ENCODE peak calls at places on chromosomes 6 and 20, in seven cellular contexts. K, U, X, O, A, C and P are unnamed samples. For H3K27me3 and H3K4me1, the result is how much of the 10 kb centered on the place peaks cover.

GRCh38 chr6:13398081-13398406 is 69.7 kb upstream of the TBC1D7 start:
- DNase-seq in K (no peak), U (no peak), X (no peak), O (no peak), A (no peak), C (peak), P (no peak)

GRCh38 chr6:52499026-52499425 is 77.8 kb downstream of the TRAM2 start:
- DNase-seq in K (peak), U (no peak), X (no peak), O (no peak), A (no peak), C (no peak), P (no peak)

GRCh38 chr6:170277893-170278742 is 12.8 kb downstream of the DLL1 start:
- DNase-seq in K (no peak), U (no peak), X (no peak), O (no peak), A (no peak), C (no peak), P (no peak)

GRCh38 chr6:166584046-166584679 is 2.3 kb downstream of the RAMACL start:
- DNase-seq in K (no peak), U (no peak), X (no peak), O (no peak), A (no peak), C (no peak), P (no peak)

GRCh38 chr20:58420798-58421496 is 31.9 kb downstream of the VAPB start:
- DNase-seq in K (peak), U (no peak), X (no peak), O (no peak), A (no peak), C (peak), P (no peak)

GRCh38 chr6:106163446-106163965 is 77.4 kb downstream of the PRDM1 start:
- DNase-seq in K (peak), U (no peak), X (no peak), O (no peak), A (peak), C (no peak), P (peak)

GRCh38 chr6:36246511-36247268 is 23.2 kb upstream of the PNPLA1 start:
- DNase-seq in K (no peak), U (no peak), X (no peak), O (no peak), A (no peak), C (peak), P (no peak)

GRCh38 chr6:16624631-16625299 is 136.5 kb downstream of the ATXN1 start:
- DNase-seq in K (no peak), U (no peak), X (no peak), O (no peak), A (no peak), C (no peak), P (no peak)

GRCh38 chr6:132084811-132085509 is 133.8 kb upstream of the CCN2 start:
- DNase-seq in K (peak), U (no peak), X (no peak), O (no peak), A (no peak), C (peak), P (no peak)

GRCh38 chr6:166027761-166028160 is 139.9 kb downstream of the TBXT start:
- DNase-seq in K (peak), U (no peak), X (no peak), O (no peak), A (no peak), C (no peak), P (no peak)

GRCh38 chr20:47392721-47393073 is 36.2 kb upstream of the ZMYND8 start:
- DNase-seq in K (peak), U (no peak), X (no peak), O (no peak), A (no peak), C (peak), P (no peak)

GRCh38 chr6:122683996-122684651 is 73.9 kb downstream of the PKIB start:
- DNase-seq in K (no peak), U (no peak), X (no peak), O (no peak), A (no peak), C (no peak), P (no peak)

GRCh38 chr6:132259070-132259469 is 142.2 kb downstream of the MOXD1 start:
- DNase-seq in K (peak), U (no peak), X (no peak), O (no peak), A (no peak), C (peak), P (no peak)

GRCh38 chr20:64110411-64111068 is 3.2 kb upstream of the NPBWR2 start:
- DNase-seq in K (no peak), U (peak), X (no peak), O (no peak), A (no peak), C (no peak), P (no peak)

GRCh38 chr6:83057705-83058321 is 7.8 kb downstream of the UBE3D start:
- DNase-seq in K (peak), U (no peak), X (no peak), O (no peak), A (no peak), C (peak), P (no peak)

GRCh38 chr20:60372282-60372681 is 414.1 kb downstream of the CDH26 start:
- DNase-seq in K (no peak), U (no peak), X (no peak), O (no peak), A (no peak), C (no peak), P (no peak)

GRCh38 chr6:113178349-113178748 is 678.8 kb upstream of the MARCKS start:
- DNase-seq in K (no peak), U (no peak), X (no peak), O (no peak), A (no peak), C (peak), P (no peak)

GRCh38 chr6:142300758-142301251 is 1.0 kb upstream of the ADGRG6 start:
- DNase-seq in K (peak), U (no peak), X (no peak), O (no peak), A (no peak), C (peak), P (no peak)

GRCh38 chr6:125232466-125232865 is 69.3 kb downstream of the HDDC2 start:
- DNase-seq in K (peak), U (no peak), X (no peak), O (no peak), A (no peak), C (no peak), P (no peak)

GRCh38 chr20:24951536-24952047 is 2.5 kb downstream of the CST7 start:
- DNase-seq in K (no peak), U (no peak), X (no peak), O (no peak), A (no peak), C (no peak), P (no peak)

GRCh38 chr6:107535626-107536025 is 45.7 kb downstream of the SOBP start:
- DNase-seq in K (no peak), U (no peak), X (no peak), O (no peak), A (no peak), C (no peak), P (no peak)

GRCh38 chr6:134429861-134430380 is 112.0 kb upstream of the SGK1 start:
- DNase-seq in K (no peak), U (no peak), X (no peak), O (no peak), A (no peak), C (no peak), P (no peak)

GRCh38 chr6:142940487-142940886 is 4.5 kb downstream of the HIVEP2 start:
- DNase-seq in K (peak), U (no peak), X (no peak), O (no peak), A (no peak), C (no peak), P (no peak)

GRCh38 chr20:45353746-45354145 is 5.5 kb upstream of the SDC4 start:
- DNase-seq in K (no peak), U (no peak), X (no peak), O (no peak), A (no peak), C (no peak), P (no peak)
- H3K27ac ChIP-seq in K (no peak), U (no peak), X (no peak), O (no peak), A (no peak), C (no peak), P (no peak)

DNA sequence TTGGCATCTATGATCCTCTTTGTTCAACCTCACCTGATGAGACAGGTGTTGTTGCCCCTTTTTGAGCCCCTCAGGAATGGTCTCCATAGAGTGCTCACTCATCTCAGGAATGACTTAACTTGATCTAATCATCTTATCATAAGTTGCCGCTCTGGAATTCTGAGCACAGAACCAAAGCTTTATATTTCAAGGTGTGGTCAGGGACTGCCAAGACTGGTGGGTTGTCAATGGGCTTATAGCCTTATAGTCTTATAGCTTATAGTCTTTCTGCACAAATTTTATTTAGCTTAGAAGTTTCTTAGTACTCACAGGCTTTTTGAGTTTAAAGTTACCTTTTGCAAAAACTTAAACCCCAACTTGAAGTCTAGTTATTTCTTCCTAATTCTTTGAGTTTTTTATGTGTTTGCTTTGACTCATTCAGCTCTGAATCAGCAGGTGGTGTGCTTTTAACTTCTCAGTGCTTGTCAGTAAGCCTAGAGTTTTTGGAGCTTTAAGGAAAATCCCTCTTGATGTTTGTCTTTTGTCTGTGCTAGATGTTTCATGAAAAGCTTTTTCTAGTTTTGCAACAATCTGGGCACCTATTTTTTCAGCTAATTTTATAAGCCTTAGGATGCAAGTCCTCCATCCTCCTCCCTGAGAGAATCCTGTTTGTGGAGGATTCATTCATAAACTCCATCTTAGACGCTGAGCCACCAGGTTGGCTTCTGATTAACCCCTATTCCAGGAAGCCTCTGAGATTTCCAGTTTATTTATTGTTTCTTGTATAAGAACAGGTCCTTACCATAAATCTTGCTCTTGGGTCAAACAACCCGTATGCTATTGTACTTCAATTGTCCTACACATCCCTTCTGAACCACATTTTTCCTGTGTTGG is 72.3 kb upstream of the SSTR4 start:
- DNase-seq in K (no peak), U (no peak), X (no peak), O (no peak), A (no peak), C (peak), P (no peak)
- H3K27me3 ChIP-seq in K (under half), U (under half), X (under half), O (under half), A (under half), C (under half), P (under half)

GRCh38 chr6:292506-293184 is 358 bp downstream of the DUSP22 start:
- DNase-seq in K (peak), U (no peak), X (peak), O (peak), A (no peak), C (no peak), P (peak)
- H3K4me1 ChIP-seq in K (under half), U (under half), X (under half), O (under half), A (under half), C (under half), P (under half)

GRCh38 chr6:7557652-7558051 is 16.2 kb downstream of the DSP start:
- DNase-seq in K (no peak), U (no peak), X (no peak), O (no peak), A (no peak), C (no peak), P (no peak)

GRCh38 chr6:7559196-7559595 is 17.7 kb downstream of the DSP start:
- DNase-seq in K (no peak), U (no peak), X (no peak), O (no peak), A (no peak), C (no peak), P (no peak)

GRCh38 chr6:7562769-7563168 is 21.3 kb downstream of the DSP start:
- DNase-seq in K (no peak), U (no peak), X (no peak), O (no peak), A (no peak), C (no peak), P (no peak)

GRCh38 chr6:7559651-7560385 is 18.3 kb downstream of the DSP start:
- DNase-seq in K (no peak), U (no peak), X (no peak), O (no peak), A (no peak), C (peak), P (no peak)

DNA sequence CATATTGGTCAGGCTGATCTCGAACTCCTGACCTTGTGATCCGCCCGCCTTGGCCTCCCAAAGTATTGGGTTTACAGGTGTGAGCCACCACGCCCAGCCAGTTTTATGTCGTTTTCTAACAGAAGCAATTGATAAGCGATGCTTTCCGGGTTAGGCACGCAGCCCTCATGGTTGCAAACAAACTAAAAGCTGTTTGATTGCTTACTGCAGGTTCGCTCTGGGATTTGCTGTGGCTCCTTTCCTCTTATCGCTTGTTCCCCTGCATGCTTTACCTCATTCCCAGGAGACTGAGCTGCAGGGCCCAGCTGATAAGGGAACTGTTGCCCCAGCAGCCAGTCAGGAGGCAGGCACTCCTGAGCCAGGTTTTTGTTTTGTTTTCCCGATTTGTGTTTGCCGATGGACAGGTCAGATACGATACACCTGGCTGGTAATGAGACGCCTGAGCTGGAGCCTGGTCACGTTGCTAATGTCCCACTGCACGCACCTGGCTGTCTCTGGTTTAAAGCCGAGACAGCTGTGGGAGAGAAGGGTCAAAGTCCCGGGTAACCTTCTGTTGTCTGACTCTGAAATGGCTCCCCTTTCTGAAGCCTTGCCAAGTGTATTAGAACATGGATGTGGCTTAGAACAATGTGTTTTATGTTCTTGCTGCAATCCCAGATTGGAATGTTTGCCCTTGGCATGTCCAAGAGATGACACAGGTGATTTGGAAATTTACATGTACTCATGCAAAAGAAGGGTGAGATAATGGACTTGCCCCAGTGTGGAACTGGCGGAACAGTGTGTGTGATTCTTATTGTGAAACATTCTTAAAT is 19.9 kb downstream of the DSP start:
- DNase-seq in K (no peak), U (no peak), X (no peak), O (no peak), A (no peak), C (peak), P (no peak)
- H3K27ac ChIP-seq in K (no peak), U (peak), X (no peak), O (peak), A (no peak), C (peak), P (no peak)

GRCh38 chr20:56626367-56627121 is 2.6 kb upstream of the TFAP2C start:
- DNase-seq in K (peak), U (no peak), X (no peak), O (no peak), A (no peak), C (no peak), P (no peak)
- H3K27me3 ChIP-seq in K (half or more), U (under half), X (under half), O (half or more), A (under half), C (under half), P (under half)

DNA sequence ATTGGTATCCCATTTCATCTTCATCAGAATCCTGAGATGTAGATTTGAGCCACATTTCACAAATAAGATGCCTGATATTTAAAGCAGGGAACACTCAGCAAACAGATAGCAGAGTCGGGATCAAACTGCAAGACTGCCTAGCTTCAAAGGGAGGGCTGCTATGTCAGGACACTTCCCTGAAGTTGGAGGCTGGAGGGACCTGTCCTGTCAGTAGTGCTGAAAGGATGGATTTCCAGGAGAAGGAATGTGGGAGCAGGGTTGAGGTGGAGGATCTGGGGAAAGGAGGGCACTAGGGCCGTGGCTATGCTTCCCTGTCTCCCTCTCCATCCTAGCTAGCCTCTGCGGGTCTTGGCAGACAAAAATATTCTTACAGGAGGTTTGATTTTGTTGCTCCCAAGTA is 32.2 kb downstream of the COX4I2 start:
- DNase-seq in K (peak), U (no peak), X (no peak), O (no peak), A (no peak), C (no peak), P (no peak)
- H3K4me1 ChIP-seq in K (half or more), U (under half), X (under half), O (half or more), A (half or more), C (under half), P (under half)

GRCh38 chr6:144007779-144008500 is at the start of gene PLAGL1:
- DNase-seq in K (peak), U (no peak), X (no peak), O (peak), A (peak), C (peak), P (no peak)

GRCh38 chr6:144008501-144009245 is 614 bp upstream of the PLAGL1 start:
- DNase-seq in K (no peak), U (no peak), X (no peak), O (no peak), A (no peak), C (no peak), P (no peak)

GRCh38 chr6:144006731-144007454 is 1.2 kb downstream of the PLAGL1 start:
- DNase-seq in K (peak), U (no peak), X (no peak), O (no peak), A (no peak), C (peak), P (no peak)

GRCh38 chr6:144012534-144012933 is 4.5 kb upstream of the PLAGL1 start:
- DNase-seq in K (no peak), U (no peak), X (no peak), O (no peak), A (no peak), C (peak), P (no peak)

GRCh38 chr6:144007455-144007778 is 642 bp downstream of the PLAGL1 start:
- DNase-seq in K (peak), U (no peak), X (no peak), O (no peak), A (no peak), C (peak), P (no peak)
- H3K27ac ChIP-seq in K (no peak), U (peak), X (no peak), O (peak), A (no peak), C (peak), P (no peak)

GRCh38 chr6:40524797-40525584 is 62.2 kb downstream of the LRFN2 start:
- DNase-seq in K (no peak), U (no peak), X (no peak), O (no peak), A (no peak), C (no peak), P (no peak)

GRCh38 chr6:40523505-40524172 is 63.5 kb downstream of the LRFN2 start:
- DNase-seq in K (no peak), U (no peak), X (no peak), O (no peak), A (no peak), C (peak), P (no peak)

GRCh38 chr6:40528051-40528450 is 59.1 kb downstream of the LRFN2 start:
- DNase-seq in K (no peak), U (no peak), X (no peak), O (no peak), A (no peak), C (no peak), P (no peak)

GRCh38 chr6:40529040-40529439 is 58.1 kb downstream of the LRFN2 start:
- DNase-seq in K (no peak), U (no peak), X (no peak), O (no peak), A (no peak), C (no peak), P (no peak)

GRCh38 chr6:40526036-40526435 is 61.1 kb downstream of the LRFN2 start:
- DNase-seq in K (no peak), U (no peak), X (no peak), O (no peak), A (no peak), C (no peak), P (no peak)
- H3K27me3 ChIP-seq in K (under half), U (under half), X (under half), O (under half), A (under half), C (under half), P (under half)

DNA sequence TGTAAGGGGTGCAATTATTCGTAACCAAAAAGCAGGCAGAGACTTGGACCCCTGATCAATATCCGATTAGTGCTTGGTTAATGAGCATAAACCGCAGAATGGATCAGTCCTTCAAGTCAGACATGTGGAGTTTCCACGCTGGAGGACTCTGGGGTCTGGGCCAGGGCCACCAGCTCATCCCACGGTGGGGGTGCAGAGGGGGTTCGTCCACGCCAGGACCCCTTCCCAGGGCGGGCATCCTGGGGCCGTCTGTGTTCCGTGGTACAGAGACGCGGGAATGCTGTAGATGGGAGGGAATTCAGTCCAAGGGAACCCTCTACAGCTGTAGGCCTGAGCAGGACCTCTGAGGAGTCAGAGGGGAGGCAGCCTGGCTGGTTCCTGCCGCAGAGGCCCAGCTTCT is 197.7 kb downstream of the TAF4 start:
- DNase-seq in K (no peak), U (no peak), X (no peak), O (no peak), A (no peak), C (no peak), P (no peak)
- H3K4me1 ChIP-seq in K (under half), U (under half), X (under half), O (under half), A (under half), C (under half), P (under half)